ENCODE peak calls at places on chromosomes 3 and 15, in ten cellular contexts. One of them, this sample, is unnamed.

GRCh38 chr15:42207674-42208579 is at the start of gene VPS39:
- DNase-seq in HL-60: peak
- DNase-seq in adrenal gland: peak
- DNase-seq in suprapubic skin: peak
- DNase-seq in AG09309: peak
- DNase-seq in fibroblast of mammary gland: peak
- DNase-seq in HFFc6: peak
- DNase-seq in WTC11: peak
- DNase-seq in GM13976: peak
- DNase-seq in activated B cell treated with CpG ODN at 0.5 μM for 24 hours: peak
- DNase-seq in this sample: peak

GRCh38 chr3:167917969-167918368 is 177.8 kb downstream of the GOLIM4 start:
- DNase-seq in WTC11: no peak
- DNase-seq in GM13976: no peak
- DNase-seq in suprapubic skin: no peak
- DNase-seq in HL-60: no peak
- DNase-seq in HFFc6: no peak
- DNase-seq in fibroblast of mammary gland: no peak
- DNase-seq in adrenal gland: no peak
- DNase-seq in activated B cell treated with CpG ODN at 0.5 μM for 24 hours: no peak
- DNase-seq in AG09309: no peak
- DNase-seq in this sample: no peak

GRCh38 chr3:172125963-172126403 is 86.6 kb downstream of the FNDC3B start:
- DNase-seq in WTC11: no peak
- DNase-seq in HL-60: no peak
- DNase-seq in AG09309: no peak
- DNase-seq in fibroblast of mammary gland: peak
- DNase-seq in activated B cell treated with CpG ODN at 0.5 μM for 24 hours: no peak
- DNase-seq in GM13976: no peak
- DNase-seq in suprapubic skin: peak
- DNase-seq in HFFc6: peak
- DNase-seq in adrenal gland: no peak
- DNase-seq in this sample: peak

GRCh38 chr3:191523099-191523498 is 62.1 kb downstream of the PYDC2 start:
- DNase-seq in activated B cell treated with CpG ODN at 0.5 μM for 24 hours: no peak
- DNase-seq in suprapubic skin: no peak
- DNase-seq in HFFc6: no peak
- DNase-seq in fibroblast of mammary gland: no peak
- DNase-seq in HL-60: no peak
- DNase-seq in adrenal gland: no peak
- DNase-seq in GM13976: no peak
- DNase-seq in AG09309: no peak
- DNase-seq in WTC11: no peak
- DNase-seq in this sample: no peak

GRCh38 chr3:4581040-4581439 is 87.9 kb downstream of the ITPR1 start:
- DNase-seq in AG09309: no peak
- DNase-seq in WTC11: no peak
- DNase-seq in HL-60: no peak
- DNase-seq in activated B cell treated with CpG ODN at 0.5 μM for 24 hours: no peak
- DNase-seq in fibroblast of mammary gland: no peak
- DNase-seq in suprapubic skin: no peak
- DNase-seq in HFFc6: no peak
- DNase-seq in GM13976: no peak
- DNase-seq in adrenal gland: no peak
- DNase-seq in this sample: peak

GRCh38 chr3:127158614-127159221 is 34.2 kb upstream of the PRR23E start:
- DNase-seq in adrenal gland: no peak
- DNase-seq in activated B cell treated with CpG ODN at 0.5 μM for 24 hours: no peak
- DNase-seq in WTC11: peak
- DNase-seq in GM13976: no peak
- DNase-seq in suprapubic skin: no peak
- DNase-seq in HL-60: no peak
- DNase-seq in HFFc6: peak
- DNase-seq in AG09309: no peak
- DNase-seq in fibroblast of mammary gland: no peak
- DNase-seq in this sample: peak

GRCh38 chr3:126084667-126085180 is 800 bp upstream of the SLC41A3 start:
- DNase-seq in adrenal gland: no peak
- DNase-seq in HL-60: no peak
- DNase-seq in activated B cell treated with CpG ODN at 0.5 μM for 24 hours: no peak
- DNase-seq in WTC11: no peak
- DNase-seq in HFFc6: no peak
- DNase-seq in fibroblast of mammary gland: no peak
- DNase-seq in suprapubic skin: no peak
- DNase-seq in GM13976: no peak
- DNase-seq in AG09309: no peak
- DNase-seq in this sample: no peak

GRCh38 chr3:57127849-57128566 is 37.1 kb downstream of the IL17RD start:
- DNase-seq in AG09309: peak
- DNase-seq in WTC11: no peak
- DNase-seq in fibroblast of mammary gland: peak
- DNase-seq in HL-60: no peak
- DNase-seq in GM13976: no peak
- DNase-seq in adrenal gland: no peak
- DNase-seq in suprapubic skin: no peak
- DNase-seq in activated B cell treated with CpG ODN at 0.5 μM for 24 hours: no peak
- DNase-seq in HFFc6: peak
- DNase-seq in this sample: peak

GRCh38 chr15:67188551-67189218 is 65.8 kb downstream of the AAGAB start:
- DNase-seq in GM13976: peak
- DNase-seq in AG09309: peak
- DNase-seq in fibroblast of mammary gland: peak
- DNase-seq in HFFc6: peak
- DNase-seq in suprapubic skin: no peak
- DNase-seq in WTC11: no peak
- DNase-seq in activated B cell treated with CpG ODN at 0.5 μM for 24 hours: no peak
- DNase-seq in HL-60: no peak
- DNase-seq in adrenal gland: no peak
- DNase-seq in this sample: peak

GRCh38 chr15:89556413-89557262 is 18.6 kb upstream of the TICRR start:
- DNase-seq in GM13976: peak
- DNase-seq in HL-60: no peak
- DNase-seq in fibroblast of mammary gland: peak
- DNase-seq in suprapubic skin: no peak
- DNase-seq in WTC11: peak
- DNase-seq in adrenal gland: peak
- DNase-seq in HFFc6: peak
- DNase-seq in AG09309: peak
- DNase-seq in activated B cell treated with CpG ODN at 0.5 μM for 24 hours: no peak
- DNase-seq in this sample: peak

GRCh38 chr15:73926191-73927002 is at the start of gene LOXL1:
- DNase-seq in activated B cell treated with CpG ODN at 0.5 μM for 24 hours: no peak
- DNase-seq in HL-60: no peak
- DNase-seq in HFFc6: peak
- DNase-seq in adrenal gland: no peak
- DNase-seq in fibroblast of mammary gland: peak
- DNase-seq in WTC11: peak
- DNase-seq in GM13976: no peak
- DNase-seq in AG09309: no peak
- DNase-seq in suprapubic skin: no peak
- DNase-seq in this sample: peak

GRCh38 chr3:61808526-61808925 is 247.2 kb downstream of the PTPRG start:
- DNase-seq in HL-60: no peak
- DNase-seq in suprapubic skin: no peak
- DNase-seq in fibroblast of mammary gland: peak
- DNase-seq in WTC11: no peak
- DNase-seq in GM13976: no peak
- DNase-seq in adrenal gland: peak
- DNase-seq in AG09309: no peak
- DNase-seq in activated B cell treated with CpG ODN at 0.5 μM for 24 hours: no peak
- DNase-seq in HFFc6: no peak
- DNase-seq in this sample: peak

GRCh38 chr3:173221010-173221409 is 80.0 kb upstream of the SPATA16 start:
- DNase-seq in HFFc6: no peak
- DNase-seq in GM13976: no peak
- DNase-seq in suprapubic skin: no peak
- DNase-seq in HL-60: no peak
- DNase-seq in WTC11: no peak
- DNase-seq in activated B cell treated with CpG ODN at 0.5 μM for 24 hours: no peak
- DNase-seq in AG09309: no peak
- DNase-seq in adrenal gland: no peak
- DNase-seq in fibroblast of mammary gland: no peak
- DNase-seq in this sample: no peak

GRCh38 chr15:71238926-71239325 is 123.7 kb downstream of the THSD4 start:
- DNase-seq in HFFc6: no peak
- DNase-seq in HL-60: no peak
- DNase-seq in AG09309: no peak
- DNase-seq in suprapubic skin: no peak
- DNase-seq in WTC11: no peak
- DNase-seq in adrenal gland: no peak
- DNase-seq in activated B cell treated with CpG ODN at 0.5 μM for 24 hours: no peak
- DNase-seq in GM13976: no peak
- DNase-seq in fibroblast of mammary gland: peak
- DNase-seq in this sample: no peak

GRCh38 chr3:45078910-45079522 is 52.9 kb downstream of the CLEC3B start:
- DNase-seq in adrenal gland: no peak
- DNase-seq in suprapubic skin: no peak
- DNase-seq in GM13976: no peak
- DNase-seq in AG09309: no peak
- DNase-seq in HL-60: no peak
- DNase-seq in fibroblast of mammary gland: peak
- DNase-seq in WTC11: no peak
- DNase-seq in HFFc6: no peak
- DNase-seq in activated B cell treated with CpG ODN at 0.5 μM for 24 hours: no peak
- DNase-seq in this sample: peak
- TF ChIP-seq CTCF in adrenal gland: no peak
- TF ChIP-seq CTCF in suprapubic skin: no peak
- TF ChIP-seq CTCF in GM13976: no peak
- TF ChIP-seq CTCF in AG09309: no peak
- TF ChIP-seq CTCF in HL-60: no peak
- TF ChIP-seq CTCF in fibroblast of mammary gland: peak
- TF ChIP-seq CTCF in WTC11: no peak
- TF ChIP-seq CTCF in HFFc6: peak
- TF ChIP-seq CTCF in activated B cell treated with CpG ODN at 0.5 μM for 24 hours: no peak
- TF ChIP-seq CTCF in this sample: peak

DNA sequence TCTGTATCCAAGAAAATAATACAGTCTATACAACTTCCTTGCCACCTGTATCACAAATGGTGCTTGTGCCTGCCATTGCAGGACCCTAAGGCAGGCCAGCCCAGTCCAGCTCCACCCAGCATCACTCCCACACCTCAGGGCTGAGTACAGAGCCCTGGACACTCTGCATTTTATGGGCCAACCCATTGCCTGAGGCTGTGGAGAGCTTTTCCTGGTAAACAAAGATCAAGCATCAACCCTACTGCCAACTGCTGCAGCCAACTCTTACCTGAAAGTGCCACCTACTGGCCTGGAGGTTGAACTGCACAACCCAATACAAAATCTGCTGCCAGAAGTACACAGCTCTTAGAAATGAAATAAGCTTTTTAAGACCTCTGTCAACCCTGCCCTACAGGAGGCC is 1082.2 kb downstream of the NAALADL2 start:
- DNase-seq in HFFc6: no peak
- DNase-seq in fibroblast of mammary gland: peak
- DNase-seq in adrenal gland: no peak
- DNase-seq in WTC11: peak
- DNase-seq in suprapubic skin: no peak
- DNase-seq in HL-60: no peak
- DNase-seq in GM13976: peak
- DNase-seq in AG09309: no peak
- DNase-seq in activated B cell treated with CpG ODN at 0.5 μM for 24 hours: no peak
- DNase-seq in this sample: peak
- TF ChIP-seq CTCF in HFFc6: peak
- TF ChIP-seq CTCF in fibroblast of mammary gland: peak
- TF ChIP-seq CTCF in adrenal gland: no peak
- TF ChIP-seq CTCF in WTC11: peak
- TF ChIP-seq CTCF in suprapubic skin: no peak
- TF ChIP-seq CTCF in HL-60: no peak
- TF ChIP-seq CTCF in GM13976: peak
- TF ChIP-seq CTCF in AG09309: peak
- TF ChIP-seq CTCF in activated B cell treated with CpG ODN at 0.5 μM for 24 hours: no peak
- TF ChIP-seq CTCF in this sample: peak

GRCh38 chr15:40452296-40453090 is 11.7 kb downstream of the BAHD1 start:
- DNase-seq in adrenal gland: no peak
- DNase-seq in WTC11: no peak
- DNase-seq in HL-60: no peak
- DNase-seq in fibroblast of mammary gland: no peak
- DNase-seq in GM13976: no peak
- DNase-seq in AG09309: no peak
- DNase-seq in HFFc6: no peak
- DNase-seq in suprapubic skin: no peak
- DNase-seq in activated B cell treated with CpG ODN at 0.5 μM for 24 hours: no peak
- DNase-seq in this sample: no peak

GRCh38 chr15:40448354-40448753 is 7.6 kb downstream of the BAHD1 start:
- DNase-seq in WTC11: no peak
- DNase-seq in HL-60: no peak
- DNase-seq in GM13976: no peak
- DNase-seq in suprapubic skin: no peak
- DNase-seq in adrenal gland: no peak
- DNase-seq in AG09309: no peak
- DNase-seq in HFFc6: no peak
- DNase-seq in fibroblast of mammary gland: no peak
- DNase-seq in activated B cell treated with CpG ODN at 0.5 μM for 24 hours: no peak
- DNase-seq in this sample: no peak

GRCh38 chr15:40449275-40449674 is 8.5 kb downstream of the BAHD1 start:
- DNase-seq in WTC11: no peak
- DNase-seq in suprapubic skin: no peak
- DNase-seq in AG09309: no peak
- DNase-seq in activated B cell treated with CpG ODN at 0.5 μM for 24 hours: no peak
- DNase-seq in HL-60: no peak
- DNase-seq in GM13976: no peak
- DNase-seq in fibroblast of mammary gland: peak
- DNase-seq in HFFc6: peak
- DNase-seq in adrenal gland: no peak
- DNase-seq in this sample: peak

GRCh38 chr15:40451497-40452158 is 10.9 kb downstream of the BAHD1 start:
- DNase-seq in suprapubic skin: no peak
- DNase-seq in GM13976: no peak
- DNase-seq in AG09309: no peak
- DNase-seq in adrenal gland: no peak
- DNase-seq in activated B cell treated with CpG ODN at 0.5 μM for 24 hours: no peak
- DNase-seq in fibroblast of mammary gland: no peak
- DNase-seq in HFFc6: no peak
- DNase-seq in WTC11: no peak
- DNase-seq in HL-60: no peak
- DNase-seq in this sample: no peak

GRCh38 chr15:40450047-40450446 is 9.3 kb downstream of the BAHD1 start:
- DNase-seq in suprapubic skin: no peak
- DNase-seq in fibroblast of mammary gland: no peak
- DNase-seq in adrenal gland: no peak
- DNase-seq in GM13976: no peak
- DNase-seq in activated B cell treated with CpG ODN at 0.5 μM for 24 hours: no peak
- DNase-seq in WTC11: no peak
- DNase-seq in HFFc6: no peak
- DNase-seq in AG09309: no peak
- DNase-seq in HL-60: no peak
- DNase-seq in this sample: no peak
- TF ChIP-seq CTCF in suprapubic skin: no peak
- TF ChIP-seq CTCF in fibroblast of mammary gland: no peak
- TF ChIP-seq CTCF in adrenal gland: no peak
- TF ChIP-seq CTCF in GM13976: no peak
- TF ChIP-seq CTCF in activated B cell treated with CpG ODN at 0.5 μM for 24 hours: no peak
- TF ChIP-seq CTCF in WTC11: no peak
- TF ChIP-seq CTCF in HFFc6: no peak
- TF ChIP-seq CTCF in AG09309: no peak
- TF ChIP-seq CTCF in HL-60: no peak
- TF ChIP-seq CTCF in this sample: no peak

DNA sequence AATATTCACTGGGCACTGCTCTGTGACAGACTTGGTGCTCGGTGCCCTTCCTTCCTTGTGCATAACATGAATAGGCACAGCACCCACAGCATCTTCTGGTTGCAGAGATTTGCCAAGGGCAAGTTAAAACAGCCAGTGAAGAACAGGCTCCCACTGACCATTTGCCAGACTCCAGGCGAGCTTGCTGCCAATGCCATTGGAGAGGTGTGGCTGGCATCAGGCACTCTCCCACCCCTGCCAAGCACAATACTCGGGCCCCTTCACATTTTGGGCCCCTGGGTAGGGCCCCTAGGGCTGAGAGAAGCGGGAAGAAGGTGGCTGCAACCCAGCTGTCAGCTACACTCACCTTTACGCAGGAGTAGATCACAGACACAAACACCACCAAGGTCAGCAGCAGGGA is 112.1 kb downstream of the SEC22A start:
- DNase-seq in GM13976: no peak
- DNase-seq in adrenal gland: no peak
- DNase-seq in HFFc6: no peak
- DNase-seq in fibroblast of mammary gland: no peak
- DNase-seq in AG09309: no peak
- DNase-seq in HL-60: no peak
- DNase-seq in activated B cell treated with CpG ODN at 0.5 μM for 24 hours: no peak
- DNase-seq in WTC11: no peak
- DNase-seq in suprapubic skin: no peak
- DNase-seq in this sample: no peak
- TF ChIP-seq CTCF in GM13976: no peak
- TF ChIP-seq CTCF in adrenal gland: no peak
- TF ChIP-seq CTCF in HFFc6: no peak
- TF ChIP-seq CTCF in fibroblast of mammary gland: no peak
- TF ChIP-seq CTCF in AG09309: no peak
- TF ChIP-seq CTCF in HL-60: no peak
- TF ChIP-seq CTCF in activated B cell treated with CpG ODN at 0.5 μM for 24 hours: no peak
- TF ChIP-seq CTCF in WTC11: no peak
- TF ChIP-seq CTCF in suprapubic skin: no peak
- TF ChIP-seq CTCF in this sample: no peak

This sample was measured in fibroblast of pulmonary artery.